ENCODE peak calls at places on chromosomes 5 and 9, in seven cellular contexts. F, J, L, A, I, B and H are unnamed samples.

GRCh38 chr9:121708768-121709488 is 57.5 kb downstream of the DAB2IP start:
- DNase-seq in F (peak), J (no peak), L (no peak), A (no peak), I (no peak), B (peak), H (no peak)

GRCh38 chr9:69542942-69543704 is 129.0 kb downstream of the APBA1 start:
- DNase-seq in F (peak), J (no peak), L (no peak), A (peak), I (no peak), B (no peak), H (no peak)

GRCh38 chr5:151108566-151108965 is 27.7 kb upstream of the TNIP1 start:
- DNase-seq in F (no peak), J (no peak), L (no peak), A (no peak), I (no peak), B (peak), H (no peak)

GRCh38 chr5:963673-964531 is 44.7 kb upstream of the NKD2 start:
- DNase-seq in F (no peak), J (no peak), L (no peak), A (no peak), I (peak), B (no peak), H (no peak)

GRCh38 chr5:11507156-11507910 is 396.9 kb downstream of the CTNND2 start:
- DNase-seq in F (no peak), J (no peak), L (no peak), A (no peak), I (no peak), B (no peak), H (no peak)

GRCh38 chr9:5714501-5715401 is 85.8 kb downstream of the RIC1 start:
- DNase-seq in F (no peak), J (no peak), L (no peak), A (no peak), I (no peak), B (no peak), H (no peak)

GRCh38 chr5:174329738-174330137 is 284.2 kb downstream of the NSG2 start:
- DNase-seq in F (no peak), J (no peak), L (no peak), A (no peak), I (no peak), B (no peak), H (no peak)

GRCh38 chr9:91771027-91771426 is 179.0 kb downstream of the ROR2 start:
- DNase-seq in F (peak), J (peak), L (no peak), A (no peak), I (peak), B (peak), H (no peak)

GRCh38 chr9:127308559-127309429 is 44.2 kb downstream of the GARNL3 start:
- DNase-seq in F (no peak), J (no peak), L (no peak), A (no peak), I (no peak), B (no peak), H (no peak)

GRCh38 chr5:143568105-143568504 is 164.6 kb upstream of the NR3C1 start:
- DNase-seq in F (no peak), J (no peak), L (no peak), A (no peak), I (no peak), B (no peak), H (no peak)

GRCh38 chr9:17744786-17745185 is 165.9 kb downstream of the SH3GL2 start:
- DNase-seq in F (peak), J (no peak), L (no peak), A (peak), I (no peak), B (no peak), H (no peak)

GRCh38 chr5:77494935-77495334 is 2.8 kb upstream of the WDR41 start:
- DNase-seq in F (no peak), J (no peak), L (no peak), A (no peak), I (no peak), B (no peak), H (no peak)

GRCh38 chr5:77486344-77486962 is 5.7 kb downstream of the WDR41 start:
- DNase-seq in F (no peak), J (no peak), L (no peak), A (no peak), I (no peak), B (no peak), H (no peak)

GRCh38 chr5:77492653-77493000 is 511 bp upstream of the WDR41 start:
- DNase-seq in F (no peak), J (no peak), L (no peak), A (no peak), I (no peak), B (no peak), H (no peak)

GRCh38 chr5:77491783-77492652 is at the start of gene WDR41:
- DNase-seq in F (peak), J (peak), L (peak), A (peak), I (peak), B (peak), H (peak)
- TF ChIP-seq CTCF in F (peak), J (peak), L (peak), A (peak), I (peak), B (peak), H (peak)

GRCh38 chr5:160968480-160968879 is 116.5 kb upstream of the ATP10B start:
- DNase-seq in F (no peak), J (no peak), L (no peak), A (no peak), I (no peak), B (no peak), H (no peak)

GRCh38 chr5:160970605-160971191 is 118.7 kb upstream of the ATP10B start:
- DNase-seq in F (no peak), J (no peak), L (no peak), A (no peak), I (no peak), B (no peak), H (no peak)
- TF ChIP-seq CTCF in F (no peak), J (peak), L (no peak), A (peak), I (peak), B (no peak), H (peak)

DNA sequence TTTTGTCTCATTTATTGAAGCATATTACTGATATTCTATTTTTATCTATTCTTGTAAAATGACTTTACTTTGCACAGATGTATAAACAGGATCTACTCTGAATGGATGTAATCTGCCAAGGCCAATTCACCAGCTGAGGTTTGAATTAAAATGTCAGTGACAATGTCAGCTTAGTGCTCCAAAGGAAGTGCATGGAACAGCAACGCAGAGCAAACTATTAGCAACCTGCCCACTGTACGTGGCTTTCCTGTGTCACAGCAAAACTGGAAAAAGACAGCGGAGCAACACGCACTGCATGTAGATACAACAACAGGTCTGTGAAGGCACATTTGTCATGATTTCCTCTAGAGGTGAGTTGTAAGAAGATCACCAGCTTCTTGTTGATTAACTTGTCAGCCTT is 409.4 kb downstream of the MED10 start:
- DNase-seq in F (no peak), J (no peak), L (no peak), A (no peak), I (no peak), B (no peak), H (no peak)
- TF ChIP-seq CTCF in F (no peak), J (no peak), L (no peak), A (no peak), I (no peak), B (no peak), H (no peak)

DNA sequence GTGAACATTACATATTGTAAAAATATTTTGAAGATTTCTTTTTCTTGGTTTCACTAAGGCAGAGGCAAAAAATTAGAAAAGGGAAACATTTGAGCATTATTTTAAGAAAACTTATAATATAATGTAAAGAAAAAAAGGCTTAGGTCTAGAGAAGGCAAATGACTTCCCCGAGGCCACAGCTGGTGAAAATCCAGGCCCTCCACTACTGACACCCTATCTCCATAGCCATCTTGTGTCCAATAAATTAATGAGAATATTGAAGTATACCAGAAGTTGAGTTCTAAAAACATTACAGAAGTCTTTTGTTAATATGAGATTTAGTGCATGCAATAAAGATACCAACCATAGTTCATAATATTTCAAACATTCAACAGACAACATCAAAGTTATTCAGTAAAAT is 459.9 kb upstream of the RORB start:
- DNase-seq in F (no peak), J (no peak), L (no peak), A (no peak), I (no peak), B (no peak), H (no peak)
- TF ChIP-seq CTCF in F (no peak), J (no peak), L (no peak), A (no peak), I (no peak), B (no peak), H (no peak)

GRCh38 chr9:78860806-78861475 is 564.0 kb downstream of the PSAT1 start:
- DNase-seq in F (no peak), J (no peak), L (no peak), A (no peak), I (no peak), B (no peak), H (no peak)
- TF ChIP-seq CTCF in F (no peak), J (no peak), L (no peak), A (no peak), I (no peak), B (no peak), H (no peak)